ENCODE peak calls at places on chromosome X, in four cellular contexts. U is HepG2, P is SK-N-SH, H is K562. V is an unnamed sample.

GRCh38 chrX:21658152-21658737 is at the start of gene KLHL34:
- DNase-seq in H (no peak), P (peak; percentile 14), U (no peak), V (no peak)

GRCh38 chrX:21373637-21374162 is 518 bp upstream of the CNKSR2 start:
- DNase-seq in H (no peak), P (no peak), U (no peak), V (no peak)

GRCh38 chrX:130772313-130773140 is 130.5 kb downstream of the ENOX2 start:
- DNase-seq in U (peak; percentile 0), H (no peak), P (peak; percentile 19), V (no peak)

GRCh38 chrX:46715521-46715920 is 43.4 kb downstream of the SLC9A7 start:
- DNase-seq in P (no peak), H (no peak), U (no peak), V (no peak)

GRCh38 chrX:44945736-44946135 is 72.7 kb downstream of the KDM6A start:
- DNase-seq in P (no peak), U (peak; percentile 10), H (peak; percentile 25), V (no peak)

GRCh38 chrX:38458071-38458470 is 103.3 kb upstream of the TSPAN7 start:
- DNase-seq in P (no peak), U (no peak), H (no peak), V (no peak)

GRCh38 chrX:69142688-69143239 is 22.5 kb downstream of the PJA1 start:
- DNase-seq in H (no peak), P (peak; percentile 82), U (no peak), V (no peak)

GRCh38 chrX:66625525-66625924 is 13.4 kb downstream of the EDA2R start:
- DNase-seq in H (no peak), P (no peak), U (no peak), V (no peak)

GRCh38 chrX:45748443-45748842 is 547.8 kb upstream of the DIPK2B start:
- DNase-seq in U (no peak), P (no peak), H (no peak), V (no peak)

DNA sequence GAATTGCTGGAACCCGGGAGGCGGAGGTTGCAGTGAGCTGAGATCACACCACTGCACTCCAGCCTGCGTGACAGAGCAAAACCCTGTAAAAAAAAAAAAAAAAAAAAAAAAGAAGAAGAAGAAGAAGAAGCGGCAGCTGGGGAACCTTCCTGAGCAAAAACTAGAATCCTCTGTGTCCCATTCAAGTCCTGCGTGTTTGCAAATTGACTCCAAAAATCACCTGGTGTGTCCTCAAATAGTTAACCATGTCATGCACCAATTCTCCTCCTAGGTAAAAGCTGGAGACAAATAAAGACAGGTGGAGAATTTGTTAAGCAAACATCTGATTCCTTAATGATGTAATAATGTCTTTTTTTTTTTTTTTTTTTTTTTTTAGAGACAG is 31.9 kb upstream of the ASMTL start:
- DNase-seq in U (no peak), P (no peak), H (no peak), V (no peak)
- TF ChIP-seq TAF1 in U (no peak), P (no peak), H (no peak), V (no peak)

GRCh38 chrX:31483336-31483735 is 411.5 kb upstream of the FTHL17 start:
- DNase-seq in H (no peak), U (no peak), P (no peak), V (no peak)

GRCh38 chrX:31480696-31481095 is 408.9 kb upstream of the FTHL17 start:
- DNase-seq in P (no peak), H (no peak), U (no peak), V (no peak)
- TF ChIP-seq POLR2AphosphoS5 in P (no peak), H (no peak), U (no peak), V (no peak)

GRCh38 chrX:12912786-12913185 is 6.4 kb downstream of the TLR8 start:
- DNase-seq in U (no peak), H (no peak), P (no peak), V (no peak)

GRCh38 chrX:12906392-12906791 is at the start of gene TLR8:
- DNase-seq in U (no peak), H (no peak), P (no peak), V (no peak)

GRCh38 chrX:12910424-12910823 is 4.0 kb downstream of the TLR8 start:
- DNase-seq in P (no peak), H (no peak), U (no peak), V (no peak)

DNA sequence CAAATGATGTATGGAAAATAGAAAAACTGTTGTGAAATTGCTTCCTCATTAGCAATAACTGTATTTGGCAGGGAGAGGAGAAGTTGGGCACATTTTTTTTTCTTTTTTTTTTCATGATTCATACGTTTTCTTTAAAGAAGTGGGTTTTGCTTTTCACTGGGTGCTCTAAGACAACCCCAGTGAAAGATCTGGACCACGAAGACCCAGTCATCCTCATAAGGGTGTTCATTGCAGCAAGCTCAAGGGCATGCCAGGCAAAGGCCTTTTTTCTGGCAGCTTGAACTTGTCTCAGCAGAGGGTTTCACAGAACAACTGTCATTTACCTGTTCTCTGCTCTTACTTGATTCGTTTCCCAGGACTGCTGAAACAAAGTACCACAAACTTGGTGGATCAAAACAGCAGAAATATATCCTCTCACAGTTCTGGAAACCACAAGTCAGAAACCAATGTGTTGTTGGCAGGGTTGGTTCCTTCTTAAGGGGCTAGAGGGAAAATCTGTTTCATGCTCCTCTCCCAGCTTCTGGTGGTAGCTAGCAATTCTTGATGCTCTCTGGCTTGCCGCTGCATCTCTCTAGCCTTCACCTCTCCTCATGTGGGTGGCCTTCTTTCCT is 4.5 kb downstream of the TLR8 start:
- DNase-seq in P (no peak), H (no peak), U (no peak), V (no peak)
- TF ChIP-seq TAF1 in P (no peak), H (no peak), U (no peak), V (no peak)

DNA sequence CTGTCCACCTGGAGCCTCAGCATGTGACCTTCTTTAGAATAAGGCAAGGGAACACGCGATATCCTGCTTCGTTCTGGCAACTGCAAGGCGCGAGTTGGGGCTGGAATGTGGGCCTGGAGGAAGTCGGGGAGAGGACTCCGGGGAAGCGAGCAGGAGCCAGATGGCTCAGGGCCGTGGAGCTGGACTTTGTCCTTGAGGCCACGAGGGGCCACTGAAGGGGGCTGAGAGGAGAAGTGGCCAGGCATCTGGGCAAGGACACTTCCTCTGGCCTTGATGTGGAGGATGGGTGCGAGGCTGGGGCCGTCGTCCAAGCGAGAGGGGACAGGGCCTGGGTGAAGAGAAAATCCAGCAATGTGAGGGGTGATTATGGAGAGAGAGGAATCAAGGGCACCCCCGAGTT is 12.2 kb upstream of the DUSP9 start:
- DNase-seq in P (peak; percentile 12), U (no peak), H (no peak), V (no peak)
- TF ChIP-seq POLR2AphosphoS5 in P (no peak), U (no peak), H (no peak), V (no peak)

GRCh38 chrX:29926659-29927058 is 288.7 kb upstream of the MAGEB2 start:
- DNase-seq in U (no peak), H (no peak), P (no peak), V (no peak)

GRCh38 chrX:29922607-29923006 is 292.8 kb upstream of the MAGEB2 start:
- DNase-seq in H (no peak), P (no peak), U (no peak), V (no peak)

GRCh38 chrX:29926056-29926455 is 289.3 kb upstream of the MAGEB2 start:
- DNase-seq in H (no peak), U (no peak), P (no peak), V (no peak)
- TF ChIP-seq TAF1 in H (no peak), U (no peak), P (no peak), V (no peak)

GRCh38 chrX:72139538-72139937 is 7.8 kb upstream of the RTL5 start:
- DNase-seq in P (no peak), U (no peak), H (no peak), V (no peak)

GRCh38 chrX:72142931-72143709 is 11.4 kb upstream of the RTL5 start:
- DNase-seq in U (no peak), P (no peak), H (no peak), V (no peak)

GRCh38 chrX:72141372-72142004 is 9.8 kb upstream of the RTL5 start:
- DNase-seq in U (no peak), P (no peak), H (no peak), V (no peak)

GRCh38 chrX:72145181-72145580 is 13.5 kb upstream of the RTL5 start:
- DNase-seq in H (no peak), U (no peak), P (no peak), V (no peak)

DNA sequence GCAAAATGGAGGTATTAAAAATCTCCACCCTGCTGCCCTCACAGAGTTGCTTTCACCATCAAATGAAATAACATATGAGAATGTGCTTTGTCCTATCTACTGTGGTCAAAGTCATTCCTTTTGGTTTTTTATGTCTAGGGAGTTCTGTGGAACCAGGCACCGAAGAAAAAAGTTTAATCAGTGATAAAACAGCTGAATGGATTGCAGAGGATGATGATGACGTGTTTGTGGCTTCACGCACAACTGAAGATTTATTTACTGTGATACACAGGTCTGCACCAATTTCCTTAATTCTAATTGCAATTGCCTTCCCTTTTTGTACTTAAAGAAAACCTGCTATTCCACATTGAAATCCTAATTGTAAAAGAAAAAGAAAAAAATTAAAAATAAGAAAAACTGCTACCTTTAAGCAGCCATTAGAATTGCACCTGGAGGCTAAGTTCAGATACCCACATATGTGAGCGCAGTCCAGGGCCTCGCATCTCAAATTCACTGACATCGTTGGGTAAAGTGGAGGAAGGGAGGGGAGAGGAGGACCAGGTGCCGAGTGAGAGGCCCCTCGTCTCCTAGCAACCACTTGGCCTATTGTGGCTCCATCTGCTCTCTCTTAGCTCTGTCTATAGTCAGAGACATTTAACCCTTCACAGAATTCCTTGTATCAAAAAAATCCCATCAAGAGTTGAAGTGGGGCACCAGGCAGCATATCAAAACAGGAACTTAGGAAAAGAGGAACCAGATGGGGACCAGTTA is 10.6 kb upstream of the RTL5 start:
- DNase-seq in U (no peak), H (no peak), P (peak; percentile 54), V (no peak)
- TF ChIP-seq POLR2AphosphoS5 in U (no peak), H (no peak), P (no peak), V (no peak)

V was measured in GM12892.